ENCODE peak calls at places on chromosomes 6 and 20, in five cellular contexts. One of them, this sample, is unnamed.

GRCh38 chr20:20369353-20370086 is 1.6 kb downstream of the INSM1 start:
- DNase-seq in stimulated activated CD8-positive, alpha-beta memory T cell treated with anti-CD3 and anti-CD28 coated beads, Interleukin-4, amount 100 ng/mL, for 24 hours: no peak
- DNase-seq in SW480: peak; percentile 91
- DNase-seq in prostate gland: no peak
- DNase-seq in activated gamma-delta T cell treated with Interleukin-2 at 50 U/mL for 16 hours: no peak
- DNase-seq in this sample: peak; percentile 13

GRCh38 chr6:79546186-79546585 is 9.0 kb upstream of the LCA5 start:
- DNase-seq in activated gamma-delta T cell treated with Interleukin-2 at 50 U/mL for 16 hours: no peak
- DNase-seq in SW480: no peak
- DNase-seq in stimulated activated CD8-positive, alpha-beta memory T cell treated with anti-CD3 and anti-CD28 coated beads, Interleukin-4, amount 100 ng/mL, for 24 hours: no peak
- DNase-seq in prostate gland: no peak
- DNase-seq in this sample: no peak

GRCh38 chr6:109820706-109821350 is 129.7 kb downstream of the FIG4 start:
- DNase-seq in activated gamma-delta T cell treated with Interleukin-2 at 50 U/mL for 16 hours: no peak
- DNase-seq in stimulated activated CD8-positive, alpha-beta memory T cell treated with anti-CD3 and anti-CD28 coated beads, Interleukin-4, amount 100 ng/mL, for 24 hours: no peak
- DNase-seq in SW480: no peak
- DNase-seq in prostate gland: no peak
- DNase-seq in this sample: no peak

GRCh38 chr20:62143976-62144825 is 632 bp downstream of the SS18L1 start:
- DNase-seq in stimulated activated CD8-positive, alpha-beta memory T cell treated with anti-CD3 and anti-CD28 coated beads, Interleukin-4, amount 100 ng/mL, for 24 hours: peak; percentile 56
- DNase-seq in prostate gland: peak; percentile 47
- DNase-seq in SW480: peak; percentile 71
- DNase-seq in activated gamma-delta T cell treated with Interleukin-2 at 50 U/mL for 16 hours: peak; percentile 28
- DNase-seq in this sample: peak; percentile 53

GRCh38 chr6:16318538-16318937 is 80.2 kb downstream of the GMPR start:
- DNase-seq in activated gamma-delta T cell treated with Interleukin-2 at 50 U/mL for 16 hours: no peak
- DNase-seq in SW480: no peak
- DNase-seq in prostate gland: no peak
- DNase-seq in stimulated activated CD8-positive, alpha-beta memory T cell treated with anti-CD3 and anti-CD28 coated beads, Interleukin-4, amount 100 ng/mL, for 24 hours: no peak
- DNase-seq in this sample: no peak

GRCh38 chr6:158026054-158026900 is 44.6 kb downstream of the SYNJ2 start:
- DNase-seq in prostate gland: no peak
- DNase-seq in stimulated activated CD8-positive, alpha-beta memory T cell treated with anti-CD3 and anti-CD28 coated beads, Interleukin-4, amount 100 ng/mL, for 24 hours: peak; percentile 67
- DNase-seq in activated gamma-delta T cell treated with Interleukin-2 at 50 U/mL for 16 hours: peak; percentile 71
- DNase-seq in SW480: peak; percentile 60
- DNase-seq in this sample: peak; percentile 49

GRCh38 chr6:17940151-17940791 is 47.2 kb downstream of the KIF13A start:
- DNase-seq in activated gamma-delta T cell treated with Interleukin-2 at 50 U/mL for 16 hours: no peak
- DNase-seq in SW480: no peak
- DNase-seq in stimulated activated CD8-positive, alpha-beta memory T cell treated with anti-CD3 and anti-CD28 coated beads, Interleukin-4, amount 100 ng/mL, for 24 hours: no peak
- DNase-seq in prostate gland: no peak
- DNase-seq in this sample: no peak

GRCh38 chr20:6162239-6162638 is 39.4 kb upstream of the FERMT1 start:
- DNase-seq in activated gamma-delta T cell treated with Interleukin-2 at 50 U/mL for 16 hours: no peak
- DNase-seq in SW480: no peak
- DNase-seq in prostate gland: no peak
- DNase-seq in stimulated activated CD8-positive, alpha-beta memory T cell treated with anti-CD3 and anti-CD28 coated beads, Interleukin-4, amount 100 ng/mL, for 24 hours: no peak
- DNase-seq in this sample: no peak

GRCh38 chr20:44264287-44264686 is 17.2 kb downstream of the GDAP1L1 start:
- DNase-seq in prostate gland: no peak
- DNase-seq in stimulated activated CD8-positive, alpha-beta memory T cell treated with anti-CD3 and anti-CD28 coated beads, Interleukin-4, amount 100 ng/mL, for 24 hours: no peak
- DNase-seq in SW480: no peak
- DNase-seq in activated gamma-delta T cell treated with Interleukin-2 at 50 U/mL for 16 hours: no peak
- DNase-seq in this sample: no peak

GRCh38 chr20:51326241-51326819 is 216.2 kb downstream of the NFATC2 start:
- DNase-seq in activated gamma-delta T cell treated with Interleukin-2 at 50 U/mL for 16 hours: peak; percentile 57
- DNase-seq in SW480: peak; percentile 70
- DNase-seq in stimulated activated CD8-positive, alpha-beta memory T cell treated with anti-CD3 and anti-CD28 coated beads, Interleukin-4, amount 100 ng/mL, for 24 hours: peak; percentile 35
- DNase-seq in prostate gland: peak; percentile 50
- DNase-seq in this sample: peak; percentile 39

GRCh38 chr6:16127471-16127870 is 1.4 kb upstream of the MYLIP start:
- DNase-seq in prostate gland: no peak
- DNase-seq in activated gamma-delta T cell treated with Interleukin-2 at 50 U/mL for 16 hours: no peak
- DNase-seq in stimulated activated CD8-positive, alpha-beta memory T cell treated with anti-CD3 and anti-CD28 coated beads, Interleukin-4, amount 100 ng/mL, for 24 hours: no peak
- DNase-seq in SW480: no peak
- DNase-seq in this sample: no peak

GRCh38 chr20:35133006-35133405 is 14.1 kb downstream of the EDEM2 start:
- DNase-seq in stimulated activated CD8-positive, alpha-beta memory T cell treated with anti-CD3 and anti-CD28 coated beads, Interleukin-4, amount 100 ng/mL, for 24 hours: no peak
- DNase-seq in prostate gland: no peak
- DNase-seq in SW480: no peak
- DNase-seq in activated gamma-delta T cell treated with Interleukin-2 at 50 U/mL for 16 hours: no peak
- DNase-seq in this sample: no peak

GRCh38 chr20:38754924-38755323 is 6.7 kb downstream of the ACTR5 start:
- DNase-seq in stimulated activated CD8-positive, alpha-beta memory T cell treated with anti-CD3 and anti-CD28 coated beads, Interleukin-4, amount 100 ng/mL, for 24 hours: no peak
- DNase-seq in activated gamma-delta T cell treated with Interleukin-2 at 50 U/mL for 16 hours: no peak
- DNase-seq in SW480: no peak
- DNase-seq in prostate gland: no peak
- DNase-seq in this sample: no peak

GRCh38 chr6:47153066-47153755 is 111.1 kb upstream of the ADGRF1 start:
- DNase-seq in prostate gland: no peak
- DNase-seq in activated gamma-delta T cell treated with Interleukin-2 at 50 U/mL for 16 hours: no peak
- DNase-seq in SW480: no peak
- DNase-seq in stimulated activated CD8-positive, alpha-beta memory T cell treated with anti-CD3 and anti-CD28 coated beads, Interleukin-4, amount 100 ng/mL, for 24 hours: no peak
- DNase-seq in this sample: no peak

GRCh38 chr20:3270051-3270450 is 31.1 kb upstream of the SLC4A11 start:
- DNase-seq in prostate gland: no peak
- DNase-seq in activated gamma-delta T cell treated with Interleukin-2 at 50 U/mL for 16 hours: no peak
- DNase-seq in stimulated activated CD8-positive, alpha-beta memory T cell treated with anti-CD3 and anti-CD28 coated beads, Interleukin-4, amount 100 ng/mL, for 24 hours: no peak
- DNase-seq in SW480: no peak
- DNase-seq in this sample: no peak

GRCh38 chr6:138194221-138194620 is 24.1 kb downstream of the PBOV1 start:
- DNase-seq in stimulated activated CD8-positive, alpha-beta memory T cell treated with anti-CD3 and anti-CD28 coated beads, Interleukin-4, amount 100 ng/mL, for 24 hours: no peak
- DNase-seq in prostate gland: peak; percentile 63
- DNase-seq in activated gamma-delta T cell treated with Interleukin-2 at 50 U/mL for 16 hours: no peak
- DNase-seq in SW480: no peak
- DNase-seq in this sample: no peak

This sample was measured in endothelial cell.